ENCODE peak calls at places on chromosomes 12 and 14, in seven cellular contexts. Y is CD8-positive, alpha-beta memory T cell; I is kidney tubule cell; B is left cardiac atrium; W is psoas muscle; N is T-helper 1 cell; G is HTR-8/SVneo. Z is an unnamed sample.

GRCh38 chr12:16352481-16352880 is 5.0 kb downstream of the MGST1 start:
- DNase-seq in N (no peak), I (peak), B (no peak), Y (no peak), W (no peak), G (no peak), Z (no peak)

GRCh38 chr12:49922349-49923034 is 18.8 kb upstream of the FAIM2 start:
- DNase-seq in I (no peak), N (no peak), W (peak), B (peak), Y (no peak), G (no peak), Z (no peak)

GRCh38 chr12:99809921-99810320 is 162.4 kb downstream of the GARIN6 start:
- DNase-seq in N (no peak), I (no peak), W (no peak), G (no peak), Y (no peak), B (no peak), Z (no peak)

GRCh38 chr14:28766505-28767238 is at the start of gene FOXG1:
- DNase-seq in N (no peak), Y (no peak), B (no peak), G (peak), W (no peak), I (no peak), Z (no peak)

GRCh38 chr12:125280482-125281377 is 215.5 kb downstream of the AACS start:
- DNase-seq in W (no peak), Y (no peak), N (no peak), I (no peak), G (peak), B (no peak), Z (no peak)

GRCh38 chr14:59009967-59010366 is 178.5 kb upstream of the DAAM1 start:
- DNase-seq in N (no peak), B (no peak), I (no peak), G (no peak), W (no peak), Y (no peak), Z (no peak)

GRCh38 chr14:28077005-28077404 is 689.6 kb upstream of the FOXG1 start:
- DNase-seq in W (no peak), G (no peak), I (no peak), B (no peak), N (no peak), Y (no peak), Z (no peak)

GRCh38 chr12:88144037-88144436 is 1.9 kb downstream of the TMTC3 start:
- DNase-seq in G (no peak), B (no peak), W (no peak), N (no peak), Y (no peak), I (no peak), Z (no peak)

GRCh38 chr14:62409909-62410308 is 635.3 kb downstream of the KCNH5 start:
- DNase-seq in Y (no peak), G (no peak), B (no peak), W (no peak), N (no peak), I (no peak), Z (no peak)

GRCh38 chr12:54463484-54463883 is 9.9 kb downstream of the GTSF1 start:
- DNase-seq in N (no peak), W (no peak), G (no peak), I (no peak), Y (no peak), B (no peak), Z (no peak)

GRCh38 chr12:27330846-27331245 is 1.8 kb upstream of the BMAL2 start:
- DNase-seq in I (no peak), W (no peak), G (no peak), Y (no peak), B (no peak), N (no peak), Z (no peak)

GRCh38 chr14:68824517-68825347 is 31.9 kb upstream of the ZFP36L1 start:
- DNase-seq in Y (no peak), N (no peak), B (peak), G (peak), W (peak), I (peak), Z (peak)

GRCh38 chr12:19482551-19483109 is 43.3 kb downstream of the AEBP2 start:
- DNase-seq in G (no peak), W (no peak), B (peak), I (peak), Y (peak), N (peak), Z (no peak)

GRCh38 chr12:22410497-22410896 is 76.0 kb upstream of the ST8SIA1 start:
- DNase-seq in G (no peak), B (no peak), Y (peak), W (no peak), N (no peak), I (peak), Z (no peak)

GRCh38 chr14:94992046-94992445 is 165.3 kb downstream of the DICER1 start:
- DNase-seq in W (no peak), I (peak), G (no peak), Y (no peak), N (no peak), B (no peak), Z (no peak)

GRCh38 chr14:31568671-31569070 is 7.5 kb downstream of the NUBPL start:
- DNase-seq in N (no peak), Y (no peak), W (no peak), G (no peak), I (no peak), B (no peak), Z (peak)

GRCh38 chr12:82326905-82327503 is 31.2 kb downstream of the CCDC59 start:
- DNase-seq in N (no peak), I (peak), B (no peak), Y (no peak), W (no peak), G (peak), Z (no peak)

GRCh38 chr12:47773062-47773857 is at the start of gene SLC48A1:
- DNase-seq in N (peak), B (peak), Y (peak), I (peak), W (peak), G (peak), Z (no peak)

GRCh38 chr12:107780298-107780697 is 5.8 kb downstream of the ASCL4 start:
- DNase-seq in W (no peak), G (no peak), Y (no peak), B (no peak), I (no peak), N (no peak), Z (no peak)

GRCh38 chr14:99231181-99231849 is 40.7 kb downstream of the BCL11B start:
- DNase-seq in B (no peak), I (no peak), W (no peak), Y (no peak), G (no peak), N (no peak), Z (no peak)

GRCh38 chr14:23137221-23138172 is 18.4 kb upstream of the CEBPE start:
- DNase-seq in B (no peak), W (no peak), G (no peak), Y (no peak), I (no peak), N (no peak), Z (no peak)

GRCh38 chr12:106138646-106139421 is at the start of gene NUAK1:
- DNase-seq in W (peak), G (peak), N (no peak), Y (peak), I (peak), B (peak), Z (no peak)

GRCh38 chr12:43937947-43938346 is 102.1 kb downstream of the TMEM117 start:
- DNase-seq in W (no peak), I (no peak), N (no peak), G (no peak), B (no peak), Y (no peak), Z (no peak)

GRCh38 chr14:58238252-58239247 is 6.1 kb upstream of the PSMA3 start:
- DNase-seq in N (no peak), G (peak), I (peak), Y (peak), B (no peak), W (no peak), Z (no peak)

GRCh38 chr14:51205486-51205885 is 34.6 kb upstream of the TMX1 start:
- DNase-seq in Y (no peak), N (no peak), W (no peak), I (no peak), B (no peak), G (no peak), Z (no peak)

GRCh38 chr14:105281354-105282097 is 19.3 kb downstream of the BRF1 start:
- DNase-seq in B (no peak), N (no peak), I (peak), G (peak), Y (no peak), W (no peak), Z (peak)

GRCh38 chr12:93741741-93742085 is 64.5 kb downstream of the CRADD start:
- DNase-seq in B (no peak), N (no peak), Y (peak), I (peak), W (no peak), G (no peak), Z (no peak)

GRCh38 chr14:37594238-37594915 is 672 bp downstream of the FOXA1 start:
- DNase-seq in I (peak), N (no peak), W (no peak), G (peak), B (peak), Y (no peak), Z (peak)

GRCh38 chr14:104981699-104982541 is 3.7 kb upstream of the CLBA1 start:
- DNase-seq in G (no peak), I (no peak), W (no peak), Y (no peak), N (no peak), B (peak), Z (no peak)

GRCh38 chr14:71693373-71693772 is 238.9 kb upstream of the RGS6 start:
- DNase-seq in B (no peak), N (no peak), Y (no peak), W (no peak), I (no peak), G (no peak), Z (no peak)

GRCh38 chr12:53726342-53726741 is 910 bp downstream of the CALCOCO1 start:
- DNase-seq in W (no peak), G (no peak), B (no peak), N (no peak), I (peak), Y (no peak), Z (no peak)

GRCh38 chr14:93262446-93262845 is 55.4 kb downstream of the UBR7 start:
- DNase-seq in B (no peak), I (no peak), G (no peak), Y (no peak), N (no peak), W (no peak), Z (no peak)

GRCh38 chr12:109389146-109389545 is 41.4 kb downstream of the MYO1H start:
- DNase-seq in B (no peak), N (no peak), Y (no peak), G (no peak), W (no peak), I (no peak), Z (no peak)

GRCh38 chr14:42228611-42229010 is 621.9 kb downstream of the LRFN5 start:
- DNase-seq in G (no peak), Y (no peak), B (no peak), W (no peak), N (no peak), I (no peak), Z (no peak)

GRCh38 chr14:82855912-82856381 is 1322.3 kb upstream of the SEL1L start:
- DNase-seq in I (peak), Y (no peak), W (no peak), N (no peak), G (peak), B (no peak), Z (no peak)

GRCh38 chr12:19185262-19185929 is 55.9 kb downstream of the PLEKHA5 start:
- DNase-seq in N (no peak), I (no peak), G (no peak), Y (no peak), W (no peak), B (no peak), Z (no peak)